ENCODE peak calls at places on chromosome 10, in five cellular contexts. One of them, this sample, is unnamed.

GRCh38 chr10:114276671-114277070 is 37.6 kb downstream of the VWA2 start:
- DNase-seq in B cell: no peak
- DNase-seq in heart right ventricle: no peak
- DNase-seq in body of pancreas: no peak
- DNase-seq in uterus: no peak
- DNase-seq in this sample: no peak

GRCh38 chr10:123669901-123670300 is 3.7 kb downstream of the GPR26 start:
- DNase-seq in uterus: no peak
- DNase-seq in body of pancreas: no peak
- DNase-seq in heart right ventricle: no peak
- DNase-seq in B cell: no peak
- DNase-seq in this sample: no peak

GRCh38 chr10:54284526-54285193 is 516.4 kb downstream of the PCDH15 start:
- DNase-seq in body of pancreas: no peak
- DNase-seq in B cell: no peak
- DNase-seq in uterus: no peak
- DNase-seq in heart right ventricle: no peak
- DNase-seq in this sample: no peak

GRCh38 chr10:114526112-114526496 is 121.8 kb upstream of the AFAP1L2 start:
- DNase-seq in body of pancreas: no peak
- DNase-seq in B cell: no peak
- DNase-seq in uterus: no peak
- DNase-seq in heart right ventricle: no peak
- DNase-seq in this sample: no peak

GRCh38 chr10:64036306-64036930 is 515.2 kb downstream of the REEP3 start:
- DNase-seq in body of pancreas: no peak
- DNase-seq in uterus: no peak
- DNase-seq in B cell: no peak
- DNase-seq in heart right ventricle: no peak
- DNase-seq in this sample: no peak

GRCh38 chr10:131000737-131001136 is 310.8 kb downstream of the TCERG1L start:
- DNase-seq in body of pancreas: no peak
- DNase-seq in B cell: no peak
- DNase-seq in heart right ventricle: no peak
- DNase-seq in uterus: no peak
- DNase-seq in this sample: no peak

GRCh38 chr10:120750167-120750566 is 101.0 kb upstream of the WDR11 start:
- DNase-seq in body of pancreas: no peak
- DNase-seq in uterus: no peak
- DNase-seq in B cell: no peak
- DNase-seq in heart right ventricle: no peak
- DNase-seq in this sample: no peak

GRCh38 chr10:97828721-97829120 is 20.9 kb upstream of the GOLGA7B start:
- DNase-seq in uterus: no peak
- DNase-seq in B cell: no peak
- DNase-seq in heart right ventricle: no peak
- DNase-seq in body of pancreas: no peak
- DNase-seq in this sample: no peak

GRCh38 chr10:48456361-48456804 is 148.5 kb downstream of the ARHGAP22 start:
- DNase-seq in B cell: peak
- DNase-seq in uterus: no peak
- DNase-seq in heart right ventricle: peak
- DNase-seq in body of pancreas: peak
- DNase-seq in this sample: no peak

GRCh38 chr10:77669892-77670291 is 32.3 kb upstream of the KCNMA1 start:
- DNase-seq in B cell: no peak
- DNase-seq in uterus: no peak
- DNase-seq in heart right ventricle: no peak
- DNase-seq in body of pancreas: no peak
- DNase-seq in this sample: no peak

GRCh38 chr10:77016278-77016815 is 621.3 kb downstream of the KCNMA1 start:
- DNase-seq in uterus: no peak
- DNase-seq in body of pancreas: no peak
- DNase-seq in B cell: no peak
- DNase-seq in heart right ventricle: no peak
- DNase-seq in this sample: no peak

GRCh38 chr10:126598009-126598408 is 72.5 kb downstream of the C10orf90 start:
- DNase-seq in heart right ventricle: no peak
- DNase-seq in B cell: peak
- DNase-seq in uterus: no peak
- DNase-seq in body of pancreas: peak
- DNase-seq in this sample: no peak

GRCh38 chr10:119306964-119307363 is 99.6 kb downstream of the GRK5 start:
- DNase-seq in uterus: no peak
- DNase-seq in B cell: no peak
- DNase-seq in body of pancreas: no peak
- DNase-seq in heart right ventricle: no peak
- DNase-seq in this sample: no peak

GRCh38 chr10:91974960-91975359 is 51.4 kb downstream of the BTAF1 start:
- DNase-seq in heart right ventricle: no peak
- DNase-seq in body of pancreas: no peak
- DNase-seq in B cell: no peak
- DNase-seq in uterus: no peak
- DNase-seq in this sample: no peak

GRCh38 chr10:97907211-97907610 is 57.6 kb downstream of the GOLGA7B start:
- DNase-seq in B cell: no peak
- DNase-seq in uterus: no peak
- DNase-seq in heart right ventricle: no peak
- DNase-seq in body of pancreas: no peak
- DNase-seq in this sample: no peak

GRCh38 chr10:15254808-15255655 is 86.5 kb upstream of the NMT2 start:
- DNase-seq in uterus: no peak
- DNase-seq in B cell: no peak
- DNase-seq in heart right ventricle: peak
- DNase-seq in body of pancreas: peak
- DNase-seq in this sample: no peak

GRCh38 chr10:87524296-87524695 is 19.6 kb downstream of the MINPP1 start:
- DNase-seq in heart right ventricle: no peak
- DNase-seq in uterus: no peak
- DNase-seq in body of pancreas: no peak
- DNase-seq in B cell: no peak
- DNase-seq in this sample: no peak

GRCh38 chr10:34434119-34434594 is 380.9 kb downstream of the PARD3 start:
- DNase-seq in uterus: peak
- DNase-seq in B cell: no peak
- DNase-seq in body of pancreas: no peak
- DNase-seq in heart right ventricle: no peak
- DNase-seq in this sample: no peak

GRCh38 chr10:100637785-100638184 is 102.0 kb downstream of the HIF1AN start:
- DNase-seq in body of pancreas: no peak
- DNase-seq in B cell: no peak
- DNase-seq in uterus: no peak
- DNase-seq in heart right ventricle: no peak
- DNase-seq in this sample: no peak

GRCh38 chr10:129911451-129912160 is 52.5 kb downstream of the EBF3 start:
- DNase-seq in body of pancreas: no peak
- DNase-seq in heart right ventricle: no peak
- DNase-seq in B cell: no peak
- DNase-seq in uterus: no peak
- DNase-seq in this sample: no peak

GRCh38 chr10:30529373-30529998 is 95.5 kb downstream of the MAP3K8 start:
- DNase-seq in heart right ventricle: peak
- DNase-seq in uterus: peak
- DNase-seq in body of pancreas: peak
- DNase-seq in B cell: peak
- DNase-seq in this sample: peak

DNA sequence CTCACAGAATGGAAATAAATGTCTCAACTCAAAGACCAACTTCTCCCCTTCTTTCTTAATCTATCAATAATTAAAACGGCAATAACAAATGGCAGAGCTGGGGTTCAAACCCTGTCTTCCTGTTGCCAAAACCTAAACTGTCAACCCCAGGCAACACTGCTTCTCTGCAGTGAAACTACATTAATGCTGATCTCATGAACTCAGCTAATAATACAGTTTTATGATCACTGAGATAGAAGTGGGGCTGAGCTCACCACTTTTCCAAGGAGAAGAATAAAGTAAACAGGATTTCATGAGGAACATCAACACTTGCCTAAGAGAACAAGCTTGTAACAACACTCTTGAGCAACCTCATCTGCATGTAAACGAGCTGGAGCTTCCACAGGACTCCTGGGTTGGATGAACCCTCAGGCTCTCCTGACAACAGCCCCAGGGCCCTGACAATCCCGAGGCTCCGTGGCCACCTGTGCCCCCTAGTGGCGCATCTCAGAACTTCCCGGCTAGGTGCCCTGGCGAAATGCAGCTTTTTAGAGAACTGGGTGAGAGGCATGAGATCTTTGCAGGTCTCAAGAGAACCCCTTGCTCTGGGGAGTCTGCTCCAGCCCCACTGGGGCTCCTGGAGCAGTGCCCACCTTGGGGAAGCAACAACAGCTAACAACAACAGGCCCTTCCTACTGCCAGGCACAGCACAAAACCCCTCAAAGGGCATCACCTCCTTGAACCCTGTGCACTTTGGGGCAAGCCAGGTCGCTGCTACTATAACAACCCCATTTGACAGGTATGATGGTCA is 169.3 kb downstream of the SH3PXD2A start:
- DNase-seq in uterus: peak
- DNase-seq in B cell: peak
- DNase-seq in body of pancreas: peak
- DNase-seq in heart right ventricle: peak
- DNase-seq in this sample: peak
- TF ChIP-seq CTCF in uterus: peak
- TF ChIP-seq CTCF in B cell: peak
- TF ChIP-seq CTCF in body of pancreas: peak
- TF ChIP-seq CTCF in heart right ventricle: peak
- TF ChIP-seq CTCF in this sample: peak

GRCh38 chr10:2887391-2888070 is 179.8 kb upstream of the PFKP start:
- DNase-seq in uterus: no peak
- DNase-seq in heart right ventricle: no peak
- DNase-seq in B cell: no peak
- DNase-seq in body of pancreas: no peak
- DNase-seq in this sample: no peak
- TF ChIP-seq CTCF in uterus: no peak
- TF ChIP-seq CTCF in heart right ventricle: no peak
- TF ChIP-seq CTCF in B cell: no peak
- TF ChIP-seq CTCF in body of pancreas: no peak
- TF ChIP-seq CTCF in this sample: no peak

DNA sequence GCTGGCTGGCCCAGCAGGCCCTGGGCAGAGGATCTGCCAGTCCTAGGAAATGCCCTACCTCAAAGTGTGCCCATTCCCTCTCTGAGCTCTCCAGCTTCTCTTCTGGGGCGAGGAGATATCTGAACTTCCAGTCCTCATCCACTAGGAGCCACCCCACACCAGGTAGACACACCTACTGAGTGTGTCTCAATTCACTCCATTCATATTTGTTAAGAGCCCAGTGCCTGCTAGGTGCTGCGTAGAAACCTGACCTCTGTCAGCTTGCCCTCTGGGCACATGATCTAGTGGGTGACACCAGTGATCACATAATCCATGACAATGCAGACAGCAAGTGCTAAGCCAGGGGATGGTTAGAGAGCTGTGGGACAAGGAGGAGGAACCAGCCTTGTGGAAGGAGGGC is 81.5 kb downstream of the COL13A1 start:
- DNase-seq in body of pancreas: no peak
- DNase-seq in heart right ventricle: no peak
- DNase-seq in B cell: no peak
- DNase-seq in uterus: no peak
- DNase-seq in this sample: no peak
- TF ChIP-seq CTCF in body of pancreas: no peak
- TF ChIP-seq CTCF in heart right ventricle: no peak
- TF ChIP-seq CTCF in B cell: no peak
- TF ChIP-seq CTCF in uterus: no peak
- TF ChIP-seq CTCF in this sample: no peak

DNA sequence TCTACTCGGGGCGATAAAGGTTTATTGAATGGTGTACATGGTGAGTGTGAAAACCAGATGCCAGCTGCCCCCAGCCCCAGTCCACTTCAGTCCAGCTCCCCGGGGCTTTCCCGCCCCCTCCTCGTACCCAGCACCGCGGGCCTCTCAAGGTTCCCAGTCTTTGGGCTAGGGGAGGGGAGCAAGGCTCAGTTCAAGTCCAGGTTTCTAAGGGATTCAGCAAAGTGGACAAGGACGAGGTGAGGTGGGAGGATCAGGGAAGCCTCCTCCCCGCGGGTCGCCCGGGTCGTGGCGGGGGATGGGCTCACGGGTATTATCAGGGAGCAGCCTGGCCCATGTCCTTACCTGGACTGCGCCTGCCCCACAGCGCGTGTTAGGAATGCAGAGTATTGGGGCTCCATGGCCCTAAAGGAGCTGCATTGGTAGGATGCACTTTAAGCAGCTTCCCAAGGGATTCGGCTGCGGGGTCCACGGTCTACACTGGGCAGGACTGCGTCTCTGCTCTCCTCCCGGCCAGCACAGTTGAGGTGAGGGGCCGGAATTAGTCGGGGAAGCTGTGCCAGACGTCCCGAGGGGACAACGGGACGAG is 541 bp upstream of the PFKFB3 start:
- DNase-seq in heart right ventricle: peak
- DNase-seq in body of pancreas: no peak
- DNase-seq in uterus: no peak
- DNase-seq in B cell: no peak
- DNase-seq in this sample: no peak
- TF ChIP-seq CTCF in heart right ventricle: no peak
- TF ChIP-seq CTCF in body of pancreas: no peak
- TF ChIP-seq CTCF in uterus: no peak
- TF ChIP-seq CTCF in B cell: no peak
- TF ChIP-seq CTCF in this sample: no peak